ENCODE peak calls at places on chromosomes 7 and 10, in ten cellular contexts. O, V, P, D, M, T, G, J, Y and X are unnamed samples.
A peak's percentile ranks its signal among the peaks of the same experiment; 100 is the strongest.

GRCh38 chr10:27513451-27514191 is 9.5 kb downstream of the RAB18 start:
- DNase-seq in O (no peak), V (no peak), P (peak; percentile 57), D (peak; percentile 40), M (no peak), T (no peak), G (no peak), J (no peak), Y (no peak), X (no peak)

GRCh38 chr7:139526578-139527544 is 3.4 kb downstream of the CLEC2L start:
- DNase-seq in O (no peak), V (no peak), P (peak; percentile 98), D (no peak), M (no peak), T (no peak), G (no peak), J (no peak), Y (peak; percentile 60), X (no peak)

GRCh38 chr10:63553031-63553430 is 31.8 kb downstream of the REEP3 start:
- DNase-seq in O (no peak), V (no peak), P (peak; percentile 74), D (no peak), M (no peak), T (no peak), G (no peak), J (peak; percentile 33), Y (no peak), X (no peak)

GRCh38 chr10:13272164-13272571 is 27.7 kb downstream of the PHYH start:
- DNase-seq in O (no peak), V (peak; percentile 57), P (peak; percentile 54), D (no peak), M (no peak), T (peak; percentile 10), G (peak; percentile 76), J (no peak), Y (peak; percentile 76), X (peak; percentile 60)

GRCh38 chr10:128070161-128070560 is 56.1 kb downstream of the MKI67 start:
- DNase-seq in O (no peak), V (no peak), P (no peak), D (no peak), M (peak; percentile 69), T (no peak), G (no peak), J (no peak), Y (no peak), X (no peak)

GRCh38 chr7:26083113-26083512 is 68.9 kb upstream of the NFE2L3 start:
- DNase-seq in O (no peak), V (no peak), P (no peak), D (no peak), M (no peak), T (no peak), G (no peak), J (no peak), Y (peak; percentile 34), X (no peak)

GRCh38 chr7:113636727-113637421 is 281.9 kb downstream of the PPP1R3A start:
- DNase-seq in O (no peak), V (no peak), P (peak; percentile 67), D (no peak), M (no peak), T (no peak), G (no peak), J (no peak), Y (no peak), X (no peak)

GRCh38 chr10:17578603-17579002 is 38.6 kb downstream of the HACD1 start:
- DNase-seq in O (no peak), V (no peak), P (no peak), D (peak; percentile 97), M (no peak), T (no peak), G (no peak), J (no peak), Y (no peak), X (no peak)

GRCh38 chr7:4871930-4872675 is 10.3 kb upstream of the PAPOLB start:
- DNase-seq in O (no peak), V (no peak), P (no peak), D (no peak), M (no peak), T (no peak), G (no peak), J (no peak), Y (no peak), X (no peak)

GRCh38 chr7:73742753-73743641 is 4.4 kb upstream of the ABHD11 start:
- DNase-seq in O (peak; percentile 99), V (no peak), P (no peak), D (no peak), M (peak; percentile 81), T (no peak), G (peak; percentile 97), J (no peak), Y (peak; percentile 96), X (no peak)

GRCh38 chr7:105388373-105389089 is at the start of gene SRPK2:
- DNase-seq in O (peak; percentile 75), V (peak; percentile 62), P (peak; percentile 31), D (peak; percentile 69), M (peak; percentile 95), T (no peak), G (peak; percentile 75), J (no peak), Y (peak; percentile 90), X (peak; percentile 38)

GRCh38 chr7:3028071-3028766 is 15.4 kb downstream of the CARD11 start:
- DNase-seq in O (peak; percentile 13), V (no peak), P (peak; percentile 46), D (peak; percentile 90), M (no peak), T (peak; percentile 28), G (no peak), J (peak; percentile 64), Y (peak; percentile 53), X (no peak)

GRCh38 chr7:77799078-77799964 is 748 bp downstream of the PHTF2 start:
- DNase-seq in O (peak; percentile 46), V (peak; percentile 65), P (peak; percentile 35), D (peak; percentile 61), M (peak; percentile 92), T (no peak), G (peak; percentile 27), J (no peak), Y (peak; percentile 61), X (peak; percentile 10)

GRCh38 chr7:101940830-101941229 is 123.4 kb downstream of the CUX1 start:
- DNase-seq in O (peak; percentile 21), V (no peak), P (no peak), D (no peak), M (no peak), T (no peak), G (no peak), J (no peak), Y (peak; percentile 63), X (no peak)

GRCh38 chr10:61941202-61941651 is 39.7 kb downstream of the ARID5B start:
- DNase-seq in O (no peak), V (no peak), P (no peak), D (no peak), M (no peak), T (no peak), G (no peak), J (no peak), Y (no peak), X (no peak)
- H3K27ac ChIP-seq in O (peak overlapping the region; percentile 81), V (no peak overlapping the region), P (no peak overlapping the region), D (no peak overlapping the region), M (peak overlapping the region; percentile 62), T (peak overlapping the region; percentile 95), G (no peak overlapping the region), J (peak overlapping the region; percentile 88), Y (peak overlapping the region; percentile 3), X (no peak overlapping the region)

DNA sequence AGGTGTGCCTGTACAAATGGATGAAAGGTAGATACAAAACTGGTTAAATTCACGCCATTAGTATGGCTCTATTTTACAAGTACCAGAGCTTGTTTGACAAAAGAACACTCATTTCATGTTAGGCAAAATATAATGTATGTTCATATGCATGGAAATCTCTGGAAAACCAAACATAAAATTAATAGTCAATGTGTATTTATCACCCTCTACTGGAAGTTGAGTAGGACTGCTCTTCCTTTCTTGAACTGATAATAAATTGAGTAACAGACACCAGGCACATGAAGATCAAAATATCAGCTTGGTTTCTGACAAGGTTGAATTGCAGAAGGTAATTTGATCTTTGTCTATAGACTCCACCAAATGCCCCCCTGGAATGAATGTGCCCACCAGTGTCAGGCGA is 19.8 kb upstream of the AKR1B1 start:
- DNase-seq in O (no peak), V (no peak), P (peak; percentile 25), D (no peak), M (no peak), T (no peak), G (no peak), J (no peak), Y (no peak), X (no peak)
- TF ChIP-seq CTCF in O (no peak), V (no peak), P (peak; percentile 40), D (no peak), M (no peak), T (no peak), G (peak; percentile 7), J (peak; percentile 9), Y (no peak), X (no peak)

DNA sequence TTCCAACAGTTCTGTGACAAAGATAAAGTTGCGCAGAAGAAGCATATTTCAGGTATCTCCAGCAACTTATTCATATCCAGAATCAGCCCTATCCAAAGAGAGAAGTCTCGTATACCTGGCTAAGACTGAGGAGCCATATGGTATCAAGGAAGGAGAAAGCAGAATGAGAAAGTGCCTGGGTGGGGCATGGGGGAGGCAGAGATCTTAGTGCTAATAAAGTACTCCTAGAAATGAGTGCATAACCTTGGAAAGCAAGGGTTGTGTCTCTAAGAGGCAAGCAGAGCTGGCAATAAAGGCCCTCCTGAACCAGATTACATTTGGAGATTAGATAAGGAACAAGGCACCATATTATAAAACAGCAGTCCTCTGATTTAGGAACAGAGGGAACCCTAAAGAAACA is 12.7 kb downstream of the TASOR2 start:
- DNase-seq in O (no peak), V (no peak), P (no peak), D (no peak), M (no peak), T (no peak), G (no peak), J (no peak), Y (no peak), X (no peak)
- H3K4me1 ChIP-seq in O (peaks cover 27% of the 10 kb centered on the region), V (peaks cover 2% of the 10 kb centered on the region), P (peaks cover 5% of the 10 kb centered on the region), D (no peaks in the 10 kb centered on the region), M (peaks cover 68% of the 10 kb centered on the region), T (peaks cover 12% of the 10 kb centered on the region), G (no peaks in the 10 kb centered on the region), J (no peaks in the 10 kb centered on the region), Y (peaks cover 23% of the 10 kb centered on the region), X (peaks cover 36% of the 10 kb centered on the region)

DNA sequence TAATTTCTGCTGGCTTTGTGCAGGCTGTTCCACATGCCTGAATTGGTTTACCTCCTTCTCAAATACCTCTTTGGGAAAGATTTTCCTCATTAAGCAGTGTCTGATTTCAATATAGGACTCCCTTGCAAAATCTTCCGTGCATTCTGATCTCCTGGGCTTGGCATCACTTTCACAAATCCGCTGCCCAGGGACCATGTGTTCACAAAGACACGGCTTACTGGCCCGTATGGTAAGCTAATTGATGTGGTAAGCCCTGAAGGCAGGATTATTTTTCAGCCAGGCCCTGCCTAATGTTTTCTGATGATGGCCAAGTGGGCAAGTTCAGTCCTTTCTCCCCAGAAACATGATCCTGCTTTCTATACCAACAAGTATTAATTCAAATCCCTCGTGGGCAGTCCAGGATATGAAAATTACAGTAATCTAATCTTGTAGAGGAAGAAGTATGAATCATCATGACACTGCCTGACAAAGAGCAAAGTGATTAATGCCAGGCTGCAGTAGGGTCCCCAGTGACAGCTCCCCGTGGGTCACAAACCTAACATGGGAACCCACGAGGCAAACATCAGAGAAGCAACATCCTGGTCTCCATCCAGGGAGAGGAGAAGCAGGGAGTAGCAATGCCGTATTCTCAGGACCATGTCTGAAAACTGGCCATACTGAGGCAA is 11.6 kb upstream of the SVIL start:
- DNase-seq in O (no peak), V (peak; percentile 83), P (peak; percentile 36), D (peak; percentile 41), M (no peak), T (no peak), G (no peak), J (no peak), Y (peak; percentile 29), X (no peak)
- H3K27ac ChIP-seq in O (peak overlapping the region; percentile 8), V (peak overlapping the region; percentile 96), P (no peak overlapping the region), D (peak overlapping the region; percentile 16), M (no peak overlapping the region), T (peak overlapping the region; percentile 71), G (no peak overlapping the region), J (peak overlapping the region; percentile 51), Y (peak overlapping the region; percentile 81), X (peak overlapping the region; percentile 74)